ENCODE peak calls at places on chromosomes 3 and 15, in seven cellular contexts. V, X, I, E, O, Z and D are unnamed samples.

GRCh38 chr15:42063122-42063848 is 31.1 kb downstream of the PLA2G4D start:
- DNase-seq in V (no peak), X (no peak), I (peak), E (no peak), O (no peak), Z (no peak), D (no peak)

GRCh38 chr3:73086071-73086494 is 24.6 kb downstream of the EBLN2 start:
- DNase-seq in V (no peak), X (no peak), I (no peak), E (no peak), O (peak), Z (peak), D (peak)

GRCh38 chr3:188421151-188421821 is 267.3 kb downstream of the LPP start:
- DNase-seq in V (no peak), X (no peak), I (no peak), E (no peak), O (no peak), Z (no peak), D (no peak)

GRCh38 chr3:195899701-195900425 is 8.5 kb downstream of the TNK2 start:
- DNase-seq in V (no peak), X (no peak), I (no peak), E (no peak), O (no peak), Z (no peak), D (no peak)

GRCh38 chr3:178236555-178237277 is 299.5 kb upstream of the KCNMB2 start:
- DNase-seq in V (no peak), X (no peak), I (no peak), E (no peak), O (no peak), Z (no peak), D (no peak)

GRCh38 chr3:80890571-80890970 is 870.9 kb downstream of the GBE1 start:
- DNase-seq in V (no peak), X (no peak), I (no peak), E (no peak), O (no peak), Z (no peak), D (no peak)

GRCh38 chr15:40333922-40334492 is 6.7 kb downstream of the CCDC9B start:
- DNase-seq in V (no peak), X (no peak), I (peak), E (no peak), O (no peak), Z (no peak), D (no peak)

GRCh38 chr3:31903686-31904431 is 77.2 kb downstream of the OSBPL10 start:
- DNase-seq in V (no peak), X (no peak), I (no peak), E (no peak), O (no peak), Z (no peak), D (no peak)

GRCh38 chr3:141686477-141687280 is 51.4 kb upstream of the RNF7 start:
- DNase-seq in V (no peak), X (no peak), I (peak), E (no peak), O (peak), Z (no peak), D (peak)

GRCh38 chr15:40769310-40770146 is at the start of gene C15orf62:
- DNase-seq in V (peak), X (no peak), I (peak), E (peak), O (no peak), Z (no peak), D (peak)

GRCh38 chr3:133573054-133573628 is 345 bp upstream of the CDV3 start:
- DNase-seq in V (peak), X (peak), I (peak), E (peak), O (peak), Z (peak), D (peak)

GRCh38 chr15:98431171-98431570 is 217.2 kb upstream of the IGF1R start:
- DNase-seq in V (no peak), X (no peak), I (no peak), E (no peak), O (no peak), Z (no peak), D (no peak)

GRCh38 chr3:138673641-138674040 is 65.1 kb downstream of the FAIM start:
- DNase-seq in V (no peak), X (no peak), I (no peak), E (no peak), O (peak), Z (no peak), D (no peak)

GRCh38 chr3:112365636-112366035 is 32.7 kb downstream of the CD200 start:
- DNase-seq in V (no peak), X (no peak), I (no peak), E (no peak), O (no peak), Z (no peak), D (no peak)

DNA sequence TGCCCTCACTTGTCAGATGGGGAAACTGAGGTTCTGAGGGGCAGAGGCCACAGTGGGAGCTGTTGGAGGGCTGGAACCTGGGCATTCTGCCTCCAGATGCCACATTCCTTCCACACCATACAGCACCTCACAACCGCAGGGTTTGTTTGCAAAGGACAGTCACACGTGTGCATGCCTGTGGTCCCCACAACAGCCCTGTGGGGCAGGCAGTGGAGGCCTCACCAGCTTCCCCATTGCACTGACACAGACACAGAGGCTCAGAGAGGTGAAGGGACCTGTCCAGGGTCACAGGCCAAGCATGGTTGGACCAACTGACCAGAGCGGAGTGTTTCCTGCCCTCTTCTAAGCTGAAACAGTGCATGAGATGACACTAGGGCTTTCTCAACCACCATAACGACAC is 75.2 kb upstream of the SEC13 start:
- DNase-seq in V (no peak), X (no peak), I (peak), E (no peak), O (no peak), Z (no peak), D (no peak)
- TF ChIP-seq POLR2AphosphoS5 in V (no peak), X (no peak), I (no peak), E (no peak), O (no peak), Z (no peak), D (no peak)

GRCh38 chr3:11553436-11554235 is 90.1 kb downstream of the VGLL4 start:
- DNase-seq in V (no peak), X (no peak), I (no peak), E (no peak), O (no peak), Z (no peak), D (peak)
- TF ChIP-seq POLR2AphosphoS5 in V (no peak), X (no peak), I (peak), E (no peak), O (no peak), Z (no peak), D (no peak)

GRCh38 chr15:95734422-95735316 is 595.8 kb upstream of the NR2F2 start:
- DNase-seq in V (no peak), X (no peak), I (no peak), E (no peak), O (no peak), Z (no peak), D (no peak)
- TF ChIP-seq POLR2AphosphoS5 in V (no peak), X (no peak), I (no peak), E (no peak), O (no peak), Z (no peak), D (no peak)

GRCh38 chr15:78077860-78078187 is 313 bp upstream of the TBC1D2B start:
- DNase-seq in V (no peak), X (no peak), I (no peak), E (no peak), O (no peak), Z (no peak), D (no peak)

GRCh38 chr15:78075490-78076230 is 1.9 kb downstream of the TBC1D2B start:
- DNase-seq in V (no peak), X (peak), I (peak), E (no peak), O (peak), Z (no peak), D (peak)

GRCh38 chr15:78079296-78080087 is 2.0 kb upstream of the TBC1D2B start:
- DNase-seq in V (no peak), X (no peak), I (no peak), E (no peak), O (no peak), Z (no peak), D (no peak)

GRCh38 chr15:78076231-78077052 is 1.1 kb downstream of the TBC1D2B start:
- DNase-seq in V (no peak), X (no peak), I (no peak), E (no peak), O (peak), Z (no peak), D (no peak)

GRCh38 chr15:78077053-78077859 is at the start of gene TBC1D2B:
- DNase-seq in V (peak), X (no peak), I (no peak), E (peak), O (peak), Z (no peak), D (peak)
- TF ChIP-seq POLR2AphosphoS5 in V (no peak), X (no peak), I (no peak), E (no peak), O (no peak), Z (peak), D (peak)

GRCh38 chr15:76460871-76461270 is 124.3 kb downstream of the ISL2 start:
- DNase-seq in V (no peak), X (no peak), I (no peak), E (no peak), O (no peak), Z (no peak), D (no peak)

GRCh38 chr15:76465728-76466127 is 129.2 kb downstream of the ISL2 start:
- DNase-seq in V (no peak), X (no peak), I (no peak), E (no peak), O (no peak), Z (no peak), D (no peak)

DNA sequence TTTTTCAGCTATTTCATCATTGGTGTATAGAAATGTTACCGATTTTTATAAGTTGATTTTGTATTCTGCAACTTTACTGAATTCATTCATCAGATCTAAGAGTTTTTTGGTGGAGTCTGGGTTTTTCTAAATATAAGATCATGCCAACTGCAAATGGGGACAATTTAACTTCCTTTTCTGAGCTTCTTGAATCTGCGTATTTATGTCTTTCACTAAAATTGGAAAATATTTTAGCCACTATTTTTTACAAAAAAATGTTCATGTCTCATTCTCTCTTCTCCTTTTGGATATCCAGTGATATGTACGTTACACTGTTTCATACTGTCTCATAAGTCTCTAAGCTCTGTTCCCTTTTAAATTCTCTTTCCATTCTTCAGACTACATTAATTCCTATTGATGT is 123.8 kb downstream of the ISL2 start:
- DNase-seq in V (no peak), X (no peak), I (no peak), E (no peak), O (no peak), Z (no peak), D (no peak)
- TF ChIP-seq POLR2AphosphoS5 in V (no peak), X (no peak), I (no peak), E (no peak), O (no peak), Z (no peak), D (no peak)